ENCODE peak calls at places on chromosomes 13 and 19, in nine cellular contexts. D is left ventricle myocardium inferior, H is PC-9, J is ascending aorta, S is neural progenitor cell, E is pancreas, W is lung, Z is heart left ventricle, M is stomach. X is an unnamed sample. For H3K9me3, the result is how much of the 10 kb centered on the place peaks cover.

GRCh38 chr13:111937763-111938375 is 129.1 kb upstream of the SOX1 start:
- DNase-seq in H (no peak), M (peak), W (no peak), Z (no peak), J (no peak), S (no peak), D (no peak), E (no peak), X (no peak)

GRCh38 chr13:75694742-75695141 is 58.6 kb downstream of the LMO7 start:
- DNase-seq in H (no peak), M (no peak), S (no peak), D (no peak), J (no peak), W (no peak), E (no peak), Z (no peak), X (no peak)

GRCh38 chr13:76014618-76015315 is 378.6 kb downstream of the LMO7 start:
- DNase-seq in S (no peak), D (no peak), E (no peak), Z (no peak), W (no peak), H (no peak), M (no peak), J (no peak), X (no peak)

GRCh38 chr19:40220674-40221073 is 2.5 kb upstream of the TTC9B start:
- DNase-seq in W (no peak), S (no peak), E (no peak), D (no peak), Z (no peak), J (no peak), H (no peak), M (no peak), X (no peak)

GRCh38 chr13:114015608-114016295 is 41.9 kb upstream of the C13orf46 start:
- DNase-seq in J (no peak), H (peak), M (peak), S (no peak), Z (peak), D (no peak), W (no peak), E (no peak), X (no peak)

GRCh38 chr19:412356-413355 is 3.7 kb upstream of the C2CD4C start:
- DNase-seq in E (peak), S (peak), Z (no peak), W (no peak), D (no peak), J (no peak), H (no peak), M (no peak), X (no peak)

GRCh38 chr19:15268192-15268927 is 36.1 kb upstream of the EPHX3 start:
- DNase-seq in Z (no peak), W (no peak), S (no peak), M (no peak), E (peak), J (no peak), H (no peak), D (no peak), X (no peak)

GRCh38 chr13:59000770-59001169 is 1163.0 kb downstream of the DIAPH3 start:
- DNase-seq in D (no peak), J (no peak), E (no peak), M (no peak), S (no peak), H (no peak), Z (no peak), W (no peak), X (no peak)

GRCh38 chr13:43874512-43875092 is 4.9 kb downstream of the CCDC122 start:
- DNase-seq in H (no peak), W (no peak), J (no peak), E (no peak), M (no peak), Z (no peak), D (no peak), S (no peak), X (no peak)

GRCh38 chr13:64633948-64634347 is 2596.2 kb downstream of the PCDH9 start:
- DNase-seq in M (no peak), J (no peak), W (no peak), S (no peak), H (no peak), Z (no peak), E (no peak), D (no peak), X (no peak)

GRCh38 chr19:49911381-49912145 is 14.9 kb upstream of the IL4I1 start:
- DNase-seq in J (no peak), W (no peak), D (no peak), Z (no peak), S (no peak), E (no peak), M (no peak), H (no peak), X (no peak)

GRCh38 chr13:91576590-91576989 is 178.2 kb downstream of the GPC5 start:
- DNase-seq in H (no peak), Z (no peak), E (no peak), W (no peak), M (no peak), J (no peak), S (peak), D (no peak), X (no peak)
- TF ChIP-seq CTCF in H (peak), Z (no peak), E (no peak), W (no peak), M (no peak), J (no peak), S (peak), D (no peak), X (no peak)

GRCh38 chr13:49403966-49404365 is 39.9 kb downstream of the CAB39L start:
- DNase-seq in H (no peak), M (no peak), E (no peak), S (no peak), J (no peak), W (no peak), Z (no peak), D (no peak), X (no peak)
- H3K4me3 ChIP-seq in H (no peak), M (no peak), E (no peak), S (no peak), J (no peak), W (no peak), Z (no peak), D (no peak), X (no peak)

DNA sequence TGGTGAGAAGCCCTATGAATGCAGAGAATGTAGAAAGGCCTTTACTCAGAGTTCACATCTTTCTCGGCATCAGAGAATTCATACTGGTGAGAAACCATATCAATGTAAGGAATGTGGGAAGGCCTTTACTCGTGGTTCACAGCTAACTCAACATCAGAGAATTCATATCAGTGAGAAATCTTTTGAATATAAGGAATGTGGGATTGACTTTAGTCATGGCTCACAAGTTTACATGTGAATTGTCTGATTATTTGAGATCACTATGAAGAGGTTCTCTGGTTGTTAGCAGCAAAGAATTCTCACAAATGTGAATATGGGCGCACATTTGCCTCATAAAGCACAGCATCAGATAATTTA is 43.7 kb downstream of the ZNF585A start:
- DNase-seq in S (no peak), E (no peak), D (no peak), J (no peak), H (no peak), M (no peak), Z (no peak), W (no peak), X (no peak)
- H3K9me3 ChIP-seq in S (half or more), E (under half), D (half or more), J (half or more), H (half or more), M (half or more), Z (half or more), W (half or more), X (half or more)

DNA sequence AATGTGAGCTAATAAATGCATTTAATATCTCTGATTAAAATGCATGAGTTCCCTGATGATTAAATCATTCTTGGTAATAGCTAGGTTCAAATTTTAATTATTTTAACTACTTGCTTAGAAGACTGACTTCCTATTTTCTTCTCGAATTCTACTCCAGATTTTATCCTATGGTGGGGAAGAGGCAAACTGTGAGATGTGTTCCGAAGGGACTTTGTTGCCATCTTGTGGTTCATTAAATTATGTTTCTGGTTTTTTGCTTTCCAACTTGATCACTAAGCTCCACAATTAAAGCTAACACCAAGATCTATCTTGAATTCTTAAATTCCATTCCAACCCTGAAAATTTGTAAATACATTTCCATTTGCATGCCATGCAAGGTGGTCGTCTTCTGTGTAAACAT is 538.4 kb upstream of the PCDH20 start:
- DNase-seq in J (no peak), D (no peak), S (peak), E (no peak), Z (no peak), W (no peak), H (no peak), M (no peak), X (no peak)
- TF ChIP-seq CTCF in J (no peak), D (peak), S (peak), E (no peak), Z (peak), W (no peak), H (peak), M (no peak), X (peak)

GRCh38 chr19:4553092-4553695 is 6.3 kb downstream of the SEMA6B start:
- DNase-seq in E (no peak), S (no peak), Z (no peak), W (no peak), H (no peak), M (no peak), D (no peak), J (no peak), X (no peak)
- H3K4me3 ChIP-seq in E (no peak), S (no peak), Z (no peak), W (no peak), H (no peak), M (no peak), D (no peak), J (no peak), X (no peak)

DNA sequence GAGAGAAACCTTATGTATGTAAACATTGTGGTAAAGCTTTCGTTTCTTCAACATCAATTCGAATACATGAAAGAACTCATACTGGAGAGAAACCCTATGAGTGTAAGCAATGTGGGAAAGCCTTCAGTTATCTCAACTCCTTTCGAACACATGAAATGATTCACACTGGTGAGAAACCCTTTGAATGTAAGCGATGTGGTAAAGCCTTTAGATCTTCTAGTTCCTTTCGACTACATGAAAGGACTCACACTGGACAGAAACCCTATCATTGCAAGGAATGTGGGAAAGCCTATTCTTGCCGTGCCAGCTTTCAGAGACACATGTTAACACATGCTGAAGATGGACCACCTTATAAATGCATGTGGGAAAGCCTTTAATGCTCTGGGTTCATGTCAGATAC is 24.7 kb downstream of the ZNF136 start:
- DNase-seq in D (no peak), E (no peak), M (no peak), Z (no peak), J (no peak), W (no peak), S (no peak), H (no peak), X (no peak)
- H3K9me3 ChIP-seq in D (half or more), E (under half), M (under half), Z (under half), J (half or more), W (under half), S (under half), H (half or more), X (half or more)

DNA sequence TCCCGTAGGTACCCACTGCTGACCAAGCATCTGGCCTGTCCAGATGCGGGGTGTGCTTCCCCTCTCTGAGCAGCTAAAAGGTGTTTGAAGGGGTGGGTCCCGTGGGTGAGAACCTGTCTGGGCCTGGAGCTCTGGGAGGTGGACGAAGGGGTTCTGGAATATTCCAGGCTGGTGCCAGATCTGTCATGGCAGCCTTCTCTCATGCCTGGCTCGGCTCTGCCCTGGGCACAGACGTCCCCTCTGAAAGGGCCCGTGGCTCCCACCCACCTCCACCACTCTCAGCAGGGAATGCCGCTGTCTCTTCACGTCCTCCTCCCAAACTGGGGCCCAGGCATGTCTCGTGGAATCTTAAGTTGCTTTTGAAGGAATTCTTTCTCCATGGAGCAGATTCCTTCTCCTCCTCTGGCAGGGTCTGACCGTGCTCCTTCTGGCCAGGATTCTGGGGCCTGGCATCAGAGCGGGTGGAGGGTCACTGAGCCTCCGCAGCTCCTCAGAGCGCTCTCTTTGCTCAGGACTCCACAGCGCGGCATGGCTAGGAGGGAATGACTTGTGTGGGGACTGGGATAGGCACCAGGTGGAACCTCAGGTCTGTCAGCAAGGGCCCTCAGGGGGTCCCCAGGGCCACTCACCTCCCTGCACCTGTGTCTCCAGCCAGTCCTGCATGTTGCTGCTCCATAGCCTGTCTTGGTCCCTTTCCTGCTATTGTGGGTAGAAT is 5.9 kb upstream of the MCF2L start:
- DNase-seq in Z (no peak), S (no peak), E (peak), H (no peak), M (no peak), J (no peak), W (no peak), D (no peak), X (no peak)
- TF ChIP-seq CTCF in Z (no peak), S (no peak), E (no peak), H (no peak), M (no peak), J (no peak), W (no peak), D (no peak), X (no peak)

X was measured in thoracic aorta.